ENCODE peak calls at places on chromosomes 3 and 15, in five cellular contexts. O is K562, W is H1, S is HepG2, T is GM12878. P is an unnamed sample.

GRCh38 chr3:129625071-129625874 is 18.8 kb upstream of the PLXND1 start:
- DNase-seq in T (no peak), O (no peak), S (no peak), W (peak; percentile 71), P (peak; percentile 47)

GRCh38 chr3:77873599-77873998 is 833.7 kb downstream of the ROBO2 start:
- DNase-seq in T (no peak), O (no peak), W (no peak), S (no peak), P (no peak)

GRCh38 chr3:108320746-108321350 is 24.5 kb downstream of the HHLA2 start:
- DNase-seq in T (no peak), S (no peak), W (no peak), O (no peak), P (no peak)

GRCh38 chr15:60369696-60370095 is 28.1 kb downstream of the ANXA2 start:
- DNase-seq in S (no peak), T (no peak), W (no peak), O (no peak), P (no peak)

GRCh38 chr3:34260991-34261365 is 462.5 kb downstream of the PDCD6IP start:
- DNase-seq in S (no peak), W (no peak), T (no peak), O (no peak), P (no peak)

GRCh38 chr15:72042865-72043264 is 75.1 kb downstream of the MYO9A start:
- DNase-seq in O (no peak), W (no peak), S (no peak), T (no peak), P (no peak)

GRCh38 chr3:187191271-187191670 is 6.0 kb upstream of the RTP1 start:
- DNase-seq in W (no peak), O (no peak), S (no peak), T (no peak), P (no peak)

GRCh38 chr3:120052225-120052624 is 42.0 kb downstream of the GSK3B start:
- DNase-seq in O (no peak), T (peak; percentile 28), W (no peak), S (no peak), P (no peak)

GRCh38 chr15:68578960-68579935 is at the start of gene CORO2B:
- DNase-seq in S (no peak), T (no peak), O (peak; percentile 21), W (peak; percentile 83), P (peak; percentile 87)

GRCh38 chr3:112086857-112087524 is 802 bp downstream of the C3orf52 start:
- DNase-seq in W (no peak), S (no peak), T (no peak), O (peak; percentile 8), P (no peak)

GRCh38 chr3:112084980-112085697 is 1.1 kb upstream of the C3orf52 start:
- DNase-seq in W (no peak), T (no peak), O (no peak), S (peak; percentile 39), P (no peak)

GRCh38 chr3:112087746-112088145 is 1.6 kb downstream of the C3orf52 start:
- DNase-seq in S (no peak), T (no peak), W (no peak), O (no peak), P (no peak)

GRCh38 chr3:112088944-112089343 is 2.8 kb downstream of the C3orf52 start:
- DNase-seq in S (no peak), T (no peak), W (no peak), O (no peak), P (no peak)

DNA sequence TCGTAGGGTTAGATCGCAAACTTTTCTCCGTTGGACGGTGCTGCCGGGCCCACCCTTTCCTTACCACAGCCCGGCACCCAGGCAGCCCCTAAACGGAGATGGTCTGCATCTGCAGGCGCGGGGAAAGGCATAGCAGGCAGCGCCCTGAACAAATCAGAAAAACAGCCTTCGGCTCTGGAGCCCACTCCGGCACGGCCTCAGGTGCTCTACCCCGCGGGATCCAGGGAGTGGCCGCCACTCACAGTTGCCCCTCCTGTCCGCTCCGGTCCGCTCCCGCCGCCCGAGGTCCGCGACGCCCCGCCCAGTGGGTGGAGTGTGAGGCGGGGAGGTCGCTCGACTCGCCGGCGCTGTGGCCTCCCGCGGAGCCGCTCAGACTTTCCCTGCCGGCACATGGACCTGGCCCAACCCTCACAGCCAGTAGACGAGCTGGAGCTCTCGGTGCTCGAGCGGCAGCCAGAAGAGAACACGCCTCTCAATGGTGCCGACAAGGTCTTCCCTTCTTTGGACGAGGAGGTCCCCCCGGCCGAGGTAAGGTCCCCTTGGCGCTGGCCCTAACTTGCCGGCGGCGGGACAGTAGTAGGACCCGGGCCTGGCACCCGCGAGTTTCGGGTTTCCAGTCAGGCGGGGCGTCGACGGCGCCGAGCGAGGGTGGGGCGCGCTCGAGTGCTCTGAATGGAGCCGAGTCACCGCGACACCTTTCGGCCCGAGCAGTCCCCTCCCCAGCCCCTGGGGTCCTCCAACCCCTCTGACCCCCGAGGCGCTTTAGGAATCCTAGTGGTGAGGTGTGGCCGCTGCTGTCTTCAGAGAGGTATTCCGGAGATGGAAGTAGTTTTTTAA is at the start of gene C3orf52:
- DNase-seq in T (no peak), W (peak; percentile 95), O (peak; percentile 85), S (peak; percentile 56), P (peak; percentile 94)
- TF ChIP-seq EP300 in T (no peak), W (no peak), O (no peak), S (no peak), P (no peak)

DNA sequence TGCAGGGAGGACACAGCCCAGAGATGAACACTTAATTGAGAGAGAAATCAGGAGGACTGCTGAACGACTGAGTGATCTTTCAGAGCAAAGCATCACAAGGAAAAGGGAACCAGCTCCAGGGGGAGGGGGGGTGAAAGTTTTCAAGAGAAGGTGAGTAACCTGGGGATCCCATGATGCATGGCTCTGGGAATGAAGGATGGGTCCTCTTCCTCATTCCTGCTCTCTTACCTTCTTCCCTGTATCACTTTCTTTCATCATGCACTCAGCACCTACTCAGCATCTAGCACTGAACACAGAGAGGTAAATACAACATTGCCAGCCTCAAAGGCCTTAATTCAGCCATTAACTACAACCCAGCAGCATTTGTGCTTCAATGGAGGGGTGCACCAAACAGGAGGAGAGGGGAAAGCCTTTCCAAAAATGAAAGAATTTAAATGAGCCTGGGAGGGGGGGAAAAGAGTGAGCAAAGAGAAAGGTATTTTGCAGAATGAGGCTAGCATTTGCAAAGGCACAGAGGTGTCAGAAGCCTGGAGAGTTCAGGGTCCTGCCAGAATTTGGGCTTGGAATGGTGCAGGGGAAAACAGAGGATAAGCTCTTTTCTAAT is 427.4 kb downstream of the FOXP1 start:
- DNase-seq in S (no peak), W (no peak), O (no peak), T (no peak), P (no peak)
- TF ChIP-seq JUND in S (no peak), W (no peak), O (no peak), T (no peak), P (no peak)

DNA sequence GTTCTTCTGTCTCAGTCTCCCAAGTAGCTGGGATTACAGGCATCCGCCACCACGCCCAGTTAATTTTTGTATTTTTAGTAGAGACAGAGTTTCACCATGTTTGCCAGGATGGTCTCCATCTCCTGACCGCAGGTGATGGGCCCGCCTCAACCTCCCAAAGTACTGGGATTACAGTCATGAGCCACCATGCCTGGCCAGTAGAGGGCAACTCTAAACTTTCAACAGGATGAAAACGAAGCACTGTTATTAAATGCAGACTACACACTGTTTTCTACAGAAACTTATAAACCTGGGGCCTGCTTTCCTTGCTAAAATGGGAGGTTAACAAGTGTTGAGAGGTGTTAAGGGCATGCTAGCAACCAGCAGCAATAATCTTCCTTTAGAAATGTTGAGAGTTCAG is 7.6 kb downstream of the ARPC4 start:
- DNase-seq in W (no peak), T (no peak), S (no peak), O (no peak), P (no peak)
- TF ChIP-seq SIN3A in W (no peak), T (no peak), S (no peak), O (no peak), P (no peak)

GRCh38 chr3:29512620-29513019 is 231.7 kb downstream of the RBMS3 start:
- DNase-seq in W (no peak), T (no peak), O (no peak), S (no peak), P (no peak)
- TF ChIP-seq EP300 in W (no peak), T (no peak), O (no peak), S (no peak), P (no peak)

DNA sequence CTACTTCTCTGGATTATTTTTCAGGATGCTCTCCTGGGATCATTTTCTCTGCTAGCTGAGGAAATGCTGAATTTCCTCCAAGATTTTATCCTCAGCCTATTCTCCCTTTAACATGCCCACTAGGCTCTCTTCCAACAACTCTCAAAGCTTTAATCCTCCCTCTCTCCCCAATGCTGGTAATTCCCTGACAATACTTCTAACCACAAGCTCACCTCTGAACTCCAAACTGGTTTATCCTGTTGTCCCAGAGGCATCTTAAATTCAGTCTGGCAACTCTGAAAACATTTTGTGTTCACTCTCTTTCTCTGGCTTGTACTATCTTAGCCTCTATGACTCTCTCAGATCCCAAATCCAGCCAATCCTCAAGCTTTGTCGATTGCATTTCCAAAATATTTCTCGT is 490.3 kb downstream of the MECOM start:
- DNase-seq in O (no peak), T (no peak), S (no peak), W (no peak), P (no peak)
- TF ChIP-seq JUND in O (no peak), T (no peak), S (no peak), W (no peak), P (no peak)

GRCh38 chr3:100954990-100955389 is 38.2 kb downstream of the ABI3BP start:
- DNase-seq in W (no peak), S (no peak), O (no peak), T (no peak), P (no peak)
- TF ChIP-seq SIN3A in W (no peak), S (no peak), O (no peak), T (no peak), P (peak; percentile 57)

GRCh38 chr3:97687734-97688133 is 76.8 kb upstream of the ARL6 start:
- DNase-seq in W (peak; percentile 53), O (no peak), S (no peak), T (no peak), P (no peak)
- TF ChIP-seq EP300 in W (no peak), O (no peak), S (no peak), T (no peak), P (no peak)